ENCODE peak calls at places on chromosomes 2 and 18, in eight cellular contexts. V, A, E, I, H, O, J and F are unnamed samples.
A peak's percentile ranks its signal among the peaks of the same experiment; 100 is the strongest.

GRCh38 chr2:27249891-27250651 is 12.8 kb downstream of the SLC30A3 start:
- DNase-seq in H (peak; percentile 40), I (peak; percentile 83), V (peak; percentile 70), O (peak; percentile 73), A (no peak), E (peak; percentile 82), J (peak; percentile 69), F (peak; percentile 68)

GRCh38 chr2:236236559-236237450 is 27.4 kb downstream of the ASB18 start:
- DNase-seq in V (no peak), E (no peak), A (no peak), O (no peak), I (no peak), H (no peak), J (no peak), F (no peak)

GRCh38 chr2:620456-621302 is 56.5 kb downstream of the TMEM18 start:
- DNase-seq in I (no peak), O (no peak), E (no peak), H (no peak), A (no peak), J (no peak), V (no peak), F (no peak)

GRCh38 chr2:20288941-20289340 is 61.7 kb downstream of the PUM2 start:
- DNase-seq in A (no peak), V (no peak), H (peak; percentile 80), J (no peak), E (no peak), O (no peak), I (no peak), F (peak; percentile 56)

GRCh38 chr2:38159621-38160020 is 83.7 kb upstream of the CYP1B1 start:
- DNase-seq in J (no peak), A (no peak), V (no peak), O (no peak), I (no peak), E (no peak), H (no peak), F (no peak)

GRCh38 chr2:236507393-236508085 is 62.1 kb upstream of the ACKR3 start:
- DNase-seq in E (peak; percentile 55), H (no peak), O (no peak), A (no peak), I (peak; percentile 74), V (peak; percentile 56), J (peak; percentile 93), F (no peak)

GRCh38 chr2:47227532-47228166 is 72.5 kb upstream of the STPG4 start:
- DNase-seq in O (no peak), J (no peak), E (no peak), A (no peak), I (no peak), H (no peak), V (peak; percentile 5), F (no peak)

GRCh38 chr2:46157966-46158310 is 139.3 kb upstream of the EPAS1 start:
- DNase-seq in I (no peak), V (no peak), E (no peak), J (no peak), O (no peak), H (no peak), A (no peak), F (no peak)

GRCh38 chr18:51370996-51371395 is 173.5 kb upstream of the MEX3C start:
- DNase-seq in E (no peak), A (no peak), I (no peak), J (no peak), H (no peak), V (no peak), O (no peak), F (no peak)

GRCh38 chr2:65464604-65465003 is 32.2 kb upstream of the SPRED2 start:
- DNase-seq in V (no peak), I (no peak), E (no peak), A (no peak), O (no peak), H (peak; percentile 81), J (no peak), F (no peak)

GRCh38 chr2:71560286-71561011 is 107.1 kb downstream of the DYSF start:
- DNase-seq in E (no peak), I (no peak), A (no peak), H (no peak), V (no peak), O (no peak), J (no peak), F (no peak)

GRCh38 chr2:241739651-241740050 is 5.2 kb downstream of the D2HGDH start:
- DNase-seq in H (peak; percentile 77), V (no peak), J (no peak), O (no peak), I (no peak), E (no peak), A (no peak), F (no peak)

GRCh38 chr2:166957686-166958085 is 69.4 kb downstream of the XIRP2 start:
- DNase-seq in I (no peak), V (no peak), J (no peak), O (no peak), H (no peak), E (no peak), A (no peak), F (no peak)

GRCh38 chr18:38077219-38077618 is 511.6 kb upstream of the CELF4 start:
- DNase-seq in O (no peak), I (no peak), E (no peak), A (no peak), J (peak; percentile 33), H (no peak), V (no peak), F (no peak)

GRCh38 chr2:8625399-8626283 is 56.2 kb upstream of the ID2 start:
- DNase-seq in A (no peak), H (no peak), J (peak; percentile 64), O (peak; percentile 61), V (no peak), E (no peak), I (no peak), F (no peak)

GRCh38 chr2:130819226-130819914 is 17.3 kb upstream of the ARHGEF4 start:
- DNase-seq in A (no peak), E (no peak), V (no peak), J (no peak), H (no peak), O (no peak), I (no peak), F (no peak)

GRCh38 chr2:23330214-23330613 is 54.8 kb upstream of the KLHL29 start:
- DNase-seq in O (no peak), H (peak; percentile 14), V (peak; percentile 20), J (peak; percentile 23), I (no peak), A (no peak), E (peak; percentile 29), F (no peak)

GRCh38 chr2:239365071-239365781 is 35.6 kb downstream of the HDAC4 start:
- DNase-seq in I (no peak), O (peak; percentile 45), E (no peak), H (no peak), J (no peak), V (no peak), A (no peak), F (no peak)

GRCh38 chr2:138550172-138550571 is 48.6 kb downstream of the SPOPL start:
- DNase-seq in A (no peak), J (no peak), V (no peak), E (no peak), O (no peak), I (no peak), H (no peak), F (no peak)

GRCh38 chr2:211812587-211812986 is 726.0 kb downstream of the ERBB4 start:
- DNase-seq in V (no peak), J (no peak), A (no peak), H (no peak), I (no peak), O (no peak), E (no peak), F (no peak)
- TF ChIP-seq CTCF in V (no peak), J (no peak), A (no peak), H (no peak), I (no peak), O (no peak), E (no peak), F (no peak)

GRCh38 chr2:12987246-12987645 is 270.5 kb downstream of the TRIB2 start:
- DNase-seq in I (no peak), E (no peak), A (no peak), J (no peak), O (no peak), V (no peak), H (no peak), F (no peak)

GRCh38 chr2:12988279-12988678 is 271.5 kb downstream of the TRIB2 start:
- DNase-seq in J (no peak), I (no peak), O (no peak), V (no peak), E (no peak), A (no peak), H (no peak), F (no peak)

GRCh38 chr2:12990523-12990922 is 273.8 kb downstream of the TRIB2 start:
- DNase-seq in O (no peak), J (no peak), V (no peak), E (no peak), A (no peak), H (peak; percentile 14), I (no peak), F (no peak)
- TF ChIP-seq CTCF in O (peak; percentile 20), J (no peak), V (peak; percentile 42), E (peak; percentile 1), A (peak; percentile 30), H (peak; percentile 42), I (no peak), F (no peak)

DNA sequence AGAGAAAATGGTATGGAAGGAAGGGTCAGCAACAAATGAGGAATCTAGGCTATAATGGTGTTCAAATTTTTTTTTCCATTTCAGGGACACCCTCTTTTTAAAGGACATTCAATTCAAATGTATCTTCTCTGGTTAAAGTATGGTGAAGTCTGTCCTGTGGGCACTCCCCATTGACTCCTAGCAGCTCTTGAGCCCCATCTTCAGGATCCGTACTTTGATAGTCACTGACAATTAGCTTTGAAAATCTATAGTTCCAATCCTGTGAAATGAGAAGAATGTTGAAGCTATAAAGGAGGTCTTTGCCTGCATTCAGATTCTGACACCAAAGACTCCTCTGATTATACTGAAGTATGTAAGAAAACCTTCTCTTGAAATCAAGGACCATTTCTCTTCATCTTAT is 43.3 kb downstream of the KCNH7 start:
- DNase-seq in A (no peak), J (peak; percentile 24), O (no peak), H (no peak), E (no peak), V (no peak), I (no peak), F (peak; percentile 7)
- TF ChIP-seq CTCF in A (no peak), J (peak; percentile 40), O (no peak), H (no peak), E (no peak), V (peak; percentile 44), I (no peak), F (no peak)

DNA sequence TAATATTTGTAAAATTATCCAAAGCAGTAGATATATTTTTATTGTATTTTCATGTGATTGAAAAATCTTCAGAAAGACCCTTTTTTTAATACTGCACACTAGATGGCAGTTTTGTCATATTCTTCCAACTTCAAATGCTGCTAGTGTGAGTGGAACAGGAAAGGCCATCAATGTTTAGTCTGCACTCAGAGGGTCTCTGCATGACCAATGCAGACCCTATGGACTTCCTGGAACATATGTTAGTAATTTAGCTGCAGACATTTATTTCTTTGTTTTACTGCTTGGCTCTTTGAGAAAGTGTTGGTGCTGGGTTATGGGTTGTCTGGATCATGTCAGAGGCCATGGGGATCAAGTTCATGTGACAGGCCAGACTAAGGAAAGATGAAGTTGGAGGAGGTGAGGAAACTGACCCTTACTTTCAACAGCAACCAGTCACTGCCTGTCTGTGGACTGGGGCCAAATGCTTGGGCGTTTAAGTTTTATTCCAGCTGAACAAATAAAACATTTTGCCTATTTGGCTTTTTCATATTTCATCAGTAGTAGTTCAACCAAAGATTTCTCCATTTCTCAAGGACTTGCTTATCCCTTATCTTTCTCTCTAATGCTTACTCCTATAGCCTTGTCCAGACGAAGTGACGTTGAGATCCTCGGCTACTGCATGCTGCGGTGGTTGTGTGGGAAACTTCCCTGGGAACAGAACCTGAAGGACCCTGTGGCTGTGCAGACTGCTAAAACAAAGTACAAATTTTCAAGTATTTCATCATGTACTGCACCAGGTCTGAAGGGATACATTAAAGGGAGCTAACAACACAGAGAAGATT is 84.8 kb downstream of the VRK2 start:
- DNase-seq in E (no peak), H (peak; percentile 84), O (no peak), V (no peak), A (no peak), I (no peak), J (peak; percentile 31), F (no peak)
- TF ChIP-seq CTCF in E (no peak), H (no peak), O (peak; percentile 23), V (peak; percentile 44), A (peak; percentile 18), I (no peak), J (peak; percentile 54), F (no peak)